ENCODE peak calls at places on chromosomes 7 and 10, in ten cellular contexts. H, R, P, Q, V, D, F, S, M and C are unnamed samples. For H3K9me3, the result is how much of the 10 kb centered on the place peaks cover.

GRCh38 chr10:85548038-85548437 is 818.6 kb downstream of the GRID1 start:
- DNase-seq in S (no peak), V (no peak), P (peak), M (no peak), Q (no peak), R (no peak), F (peak), H (peak), D (peak), C (peak)

GRCh38 chr10:53325073-53325472 is 552.5 kb upstream of the MBL2 start:
- DNase-seq in R (no peak), F (no peak), D (no peak), S (no peak), P (no peak), M (no peak), H (no peak), V (no peak), Q (no peak), C (no peak)

GRCh38 chr7:92808635-92809034 is 27.7 kb downstream of the CDK6 start:
- DNase-seq in M (no peak), P (no peak), V (no peak), D (no peak), F (no peak), H (peak), R (no peak), Q (no peak), S (no peak), C (no peak)

GRCh38 chr10:18060217-18060616 is 80.0 kb upstream of the CACNB2 start:
- DNase-seq in H (no peak), M (no peak), Q (no peak), P (no peak), F (peak), R (no peak), D (no peak), S (no peak), V (peak), C (no peak)

GRCh38 chr7:2012981-2013380 is 219.8 kb downstream of the MAD1L1 start:
- DNase-seq in P (no peak), F (peak), S (no peak), Q (peak), H (peak), D (no peak), M (peak), R (no peak), V (no peak), C (no peak)

GRCh38 chr7:29865526-29865925 is 59.2 kb downstream of the WIPF3 start:
- DNase-seq in R (no peak), H (peak), P (no peak), F (peak), Q (peak), D (peak), V (no peak), S (no peak), M (no peak), C (no peak)

GRCh38 chr7:73978681-73979563 is 49.1 kb upstream of the ELN start:
- DNase-seq in R (no peak), S (no peak), H (no peak), D (peak), M (peak), V (peak), Q (peak), P (peak), F (peak), C (no peak)

GRCh38 chr7:96026606-96027005 is 254.3 kb downstream of the DYNC1I1 start:
- DNase-seq in R (no peak), Q (no peak), M (no peak), P (no peak), F (no peak), D (no peak), H (no peak), V (no peak), S (no peak), C (no peak)

GRCh38 chr10:110824660-110825059 is 47.1 kb upstream of the PDCD4 start:
- DNase-seq in V (no peak), R (no peak), F (no peak), H (no peak), S (no peak), P (no peak), Q (no peak), D (no peak), M (no peak), C (no peak)

GRCh38 chr10:16646474-16647059 is 124.9 kb upstream of the C1QL3 start:
- DNase-seq in R (no peak), Q (no peak), H (no peak), V (no peak), D (no peak), M (no peak), S (no peak), P (no peak), F (peak), C (no peak)

GRCh38 chr7:49398730-49399129 is 374.7 kb upstream of the VWC2 start:
- DNase-seq in S (no peak), F (peak), R (no peak), Q (no peak), D (no peak), V (no peak), P (no peak), M (no peak), H (no peak), C (no peak)

GRCh38 chr7:30226593-30227268 is 57.7 kb upstream of the ZNRF2 start:
- DNase-seq in S (no peak), M (peak), V (no peak), R (no peak), F (no peak), Q (peak), P (no peak), H (no peak), D (peak), C (no peak)

GRCh38 chr10:75019360-75019759 is 92.1 kb upstream of the SAMD8 start:
- DNase-seq in D (no peak), F (peak), R (no peak), H (peak), V (no peak), Q (no peak), P (peak), S (no peak), M (no peak), C (no peak)

GRCh38 chr7:106281919-106282318 is 2.9 kb downstream of the NAMPT start:
- DNase-seq in H (no peak), F (no peak), R (no peak), S (no peak), P (no peak), Q (no peak), D (no peak), V (no peak), M (no peak), C (no peak)

GRCh38 chr10:60806951-60807350 is 28.7 kb downstream of the CDK1 start:
- DNase-seq in H (no peak), D (no peak), S (no peak), M (no peak), V (no peak), F (no peak), P (no peak), R (no peak), Q (no peak), C (no peak)

GRCh38 chr10:103695584-103696005 is 159.8 kb downstream of the SH3PXD2A start:
- DNase-seq in H (peak), V (no peak), D (no peak), R (no peak), M (no peak), Q (no peak), F (peak), S (no peak), P (peak), C (no peak)

GRCh38 chr7:67100956-67101361 is 104.3 kb downstream of the TYW1 start:
- DNase-seq in P (no peak), S (no peak), H (no peak), M (no peak), F (peak), V (no peak), Q (no peak), D (no peak), R (no peak), C (no peak)

GRCh38 chr10:116960066-116960465 is 44.9 kb downstream of the SHTN1 start:
- DNase-seq in V (no peak), Q (no peak), M (no peak), S (no peak), P (no peak), H (peak), D (no peak), R (no peak), F (peak), C (no peak)

GRCh38 chr7:87328281-87328680 is 17.2 kb upstream of the CROT start:
- DNase-seq in P (peak), H (peak), D (peak), M (no peak), F (peak), V (no peak), R (no peak), Q (no peak), S (no peak), C (no peak)

GRCh38 chr7:101957733-101958525 is 140.5 kb downstream of the CUX1 start:
- DNase-seq in V (no peak), P (peak), M (no peak), H (no peak), R (no peak), S (no peak), D (no peak), Q (no peak), F (no peak), C (no peak)

GRCh38 chr10:125060038-125060437 is 100.3 kb downstream of the CTBP2 start:
- DNase-seq in Q (no peak), F (peak), M (no peak), P (no peak), D (no peak), R (no peak), H (peak), V (no peak), S (no peak), C (no peak)

GRCh38 chr7:133036290-133036689 is 45.6 kb downstream of the CHCHD3 start:
- DNase-seq in F (no peak), R (no peak), Q (no peak), M (no peak), S (no peak), H (no peak), V (no peak), P (no peak), D (no peak), C (no peak)

GRCh38 chr7:120981888-120982615 is 6.5 kb upstream of the CPED1 start:
- DNase-seq in H (peak), M (no peak), Q (no peak), P (no peak), D (no peak), R (no peak), F (peak), S (no peak), V (no peak), C (no peak)

GRCh38 chr7:100016209-100016901 is 959 bp downstream of the ZKSCAN1 start:
- DNase-seq in F (peak), R (no peak), Q (no peak), H (peak), M (no peak), P (no peak), V (no peak), S (no peak), D (no peak), C (peak)

GRCh38 chr10:104688251-104688650 is 47.2 kb downstream of the SORCS3 start:
- DNase-seq in H (no peak), Q (no peak), R (no peak), V (no peak), F (no peak), D (no peak), S (no peak), P (no peak), M (no peak), C (no peak)

GRCh38 chr7:33423646-33424020 is 294.3 kb downstream of the BBS9 start:
- DNase-seq in Q (no peak), V (no peak), R (no peak), S (no peak), D (peak), P (peak), M (no peak), H (no peak), F (no peak), C (no peak)

GRCh38 chr10:26859241-26860025 is 1.3 kb downstream of the ABI1 start:
- DNase-seq in Q (no peak), D (no peak), M (no peak), P (no peak), S (no peak), H (peak), V (no peak), R (no peak), F (no peak), C (no peak)

GRCh38 chr10:72087969-72088878 is at the start of gene SPOCK2:
- DNase-seq in F (peak), P (peak), S (peak), V (no peak), H (peak), D (no peak), M (peak), Q (no peak), R (no peak), C (no peak)

GRCh38 chr7:30938435-30939316 is 25.1 kb upstream of the GHRHR start:
- DNase-seq in S (peak), P (peak), F (peak), M (peak), D (peak), H (peak), V (peak), Q (peak), R (peak), C (peak)

GRCh38 chr10:50501478-50501877 is 122.3 kb downstream of the SGMS1 start:
- DNase-seq in Q (no peak), F (peak), M (no peak), D (no peak), H (no peak), R (no peak), V (no peak), S (no peak), P (no peak), C (no peak)

GRCh38 chr7:85765698-85766298 is 578.9 kb upstream of the SEMA3D start:
- DNase-seq in F (no peak), D (no peak), P (no peak), R (no peak), Q (no peak), S (no peak), H (no peak), M (no peak), V (no peak), C (no peak)

GRCh38 chr10:50624866-50625491 is 1.2 kb upstream of the SGMS1 start:
- DNase-seq in R (peak), Q (peak), M (peak), V (no peak), D (peak), P (peak), S (peak), F (peak), H (peak), C (peak)

GRCh38 chr7:28481131-28481926 is 69.0 kb downstream of the CREB5 start:
- DNase-seq in M (no peak), R (no peak), S (no peak), D (no peak), P (peak), Q (no peak), F (peak), V (no peak), H (peak), C (no peak)

GRCh38 chr10:8416192-8416701 is 361.8 kb downstream of the GATA3 start:
- DNase-seq in S (no peak), V (no peak), R (no peak), Q (no peak), F (no peak), H (no peak), M (no peak), P (no peak), D (no peak), C (no peak)

GRCh38 chr10:56003555-56003954 is 357.5 kb downstream of the ZWINT start:
- DNase-seq in P (no peak), D (no peak), F (no peak), V (no peak), H (no peak), S (no peak), Q (no peak), M (no peak), R (no peak), C (no peak)

GRCh38 chr10:4048245-4048864 is 263.3 kb upstream of the KLF6 start:
- DNase-seq in D (no peak), F (no peak), H (no peak), S (no peak), Q (no peak), M (no peak), P (no peak), V (no peak), R (no peak), C (no peak)

GRCh38 chr10:37534166-37534565 is 323.2 kb downstream of the ZNF248 start:
- DNase-seq in V (no peak), R (no peak), M (no peak), D (no peak), P (no peak), F (no peak), H (no peak), S (no peak), Q (no peak), C (no peak)
- H3K9me3 ChIP-seq in V (under half), R (under half), M (under half), D (under half), P (under half), F (under half), H (under half), S (under half), Q (under half), C (under half)

GRCh38 chr10:30820282-30820991 is 190.9 kb upstream of the LYZL2 start:
- DNase-seq in R (no peak), V (no peak), F (peak), Q (no peak), P (no peak), M (no peak), S (no peak), D (no peak), H (peak), C (no peak)
- H3K4me3 ChIP-seq in R (no peak), V (no peak), F (no peak), Q (no peak), P (no peak), M (no peak), S (no peak), D (no peak), H (peak), C (no peak)

GRCh38 chr10:10872035-10872673 is 145.5 kb upstream of the CELF2 start:
- DNase-seq in S (no peak), P (no peak), V (peak), Q (no peak), D (no peak), R (no peak), F (peak), H (peak), M (no peak), C (no peak)
- H3K9me3 ChIP-seq in S (under half), P (under half), V (under half), Q (under half), D (under half), R (under half), F (under half), H (under half), M (under half), C (under half)

GRCh38 chr7:117072620-117073118 is 119.4 kb downstream of the ST7 start:
- DNase-seq in D (no peak), V (peak), F (peak), H (no peak), M (peak), P (no peak), S (no peak), R (no peak), Q (peak), C (peak)
- H3K4me3 ChIP-seq in D (no peak), V (no peak), F (no peak), H (no peak), M (no peak), P (no peak), S (no peak), R (peak), Q (no peak), C (no peak)